ENCODE peak calls at places on chromosome 5, in seven cellular contexts. Q is AG10803, C is AG08395, Z is heart left ventricle, M is DMS153, D is HuH-7, B is epithelial cell of esophagus. V is an unnamed sample.

GRCh38 chr5:1640276-1640898 is 116.6 kb upstream of the LPCAT1 start:
- DNase-seq in M (no peak), C (no peak), Q (no peak), Z (peak), D (no peak), B (no peak), V (no peak)

GRCh38 chr5:139251281-139251687 is 42.3 kb upstream of the MATR3 start:
- DNase-seq in Z (no peak), B (no peak), D (no peak), M (no peak), Q (no peak), C (no peak), V (peak)

GRCh38 chr5:97838214-97838613 is 655.2 kb upstream of the RIOK2 start:
- DNase-seq in C (peak), D (no peak), Z (no peak), M (no peak), B (peak), Q (peak), V (peak)

GRCh38 chr5:170150713-170151104 is 45.0 kb downstream of the FOXI1 start:
- DNase-seq in D (no peak), B (no peak), Q (no peak), M (no peak), C (no peak), Z (no peak), V (no peak)

GRCh38 chr5:127010362-127010761 is 20.0 kb downstream of the MARCHF3 start:
- DNase-seq in Q (peak), Z (no peak), C (peak), B (no peak), M (no peak), D (no peak), V (no peak)

GRCh38 chr5:33180900-33181299 is 259.9 kb upstream of the TARS1 start:
- DNase-seq in M (no peak), D (no peak), B (peak), C (peak), Q (peak), Z (no peak), V (peak)

GRCh38 chr5:79399046-79399445 is 114.9 kb downstream of the HOMER1 start:
- DNase-seq in Z (no peak), B (peak), D (no peak), M (no peak), C (no peak), Q (no peak), V (no peak)

GRCh38 chr5:80346055-80346454 is 26.3 kb downstream of the SPZ1 start:
- DNase-seq in Q (no peak), B (peak), Z (no peak), D (peak), C (no peak), M (no peak), V (peak)

GRCh38 chr5:143585970-143586369 is 182.5 kb upstream of the NR3C1 start:
- DNase-seq in Q (no peak), C (no peak), B (peak), D (no peak), M (no peak), Z (no peak), V (no peak)

GRCh38 chr5:32360906-32361305 is 48.2 kb upstream of the MTMR12 start:
- DNase-seq in Q (no peak), D (no peak), B (no peak), M (no peak), C (no peak), Z (no peak), V (no peak)

GRCh38 chr5:31757813-31758212 is 118.9 kb downstream of the PDZD2 start:
- DNase-seq in B (no peak), Z (no peak), M (no peak), D (no peak), Q (peak), C (no peak), V (no peak)

GRCh38 chr5:147427784-147428401 is 82.0 kb downstream of the DPYSL3 start:
- DNase-seq in B (peak), Q (peak), C (peak), Z (no peak), D (no peak), M (no peak), V (no peak)

GRCh38 chr5:151224372-151224771 is 480 bp upstream of the CCDC69 start:
- DNase-seq in D (no peak), M (no peak), B (no peak), C (no peak), Z (no peak), Q (no peak), V (no peak)

GRCh38 chr5:123639244-123639643 is 127.3 kb downstream of the CSNK1G3 start:
- DNase-seq in B (no peak), Q (no peak), C (no peak), Z (no peak), D (no peak), M (no peak), V (no peak)

GRCh38 chr5:153937661-153938060 is 101.0 kb downstream of the FAM114A2 start:
- DNase-seq in M (no peak), D (no peak), Z (no peak), C (no peak), B (no peak), Q (peak), V (no peak)

GRCh38 chr5:175448276-175448675 is 4.3 kb upstream of the DRD1 start:
- DNase-seq in B (no peak), M (no peak), Q (no peak), D (no peak), Z (no peak), C (no peak), V (no peak)

GRCh38 chr5:172763120-172763464 is 7.9 kb downstream of the DUSP1 start:
- DNase-seq in C (no peak), Z (no peak), D (no peak), Q (no peak), M (no peak), B (no peak), V (no peak)

GRCh38 chr5:78647838-78648358 is 674 bp downstream of the LHFPL2 start:
- DNase-seq in M (no peak), D (peak), B (peak), Q (peak), Z (peak), C (peak), V (no peak)

GRCh38 chr5:78576376-78576775 is 72.2 kb downstream of the LHFPL2 start:
- DNase-seq in Q (no peak), C (no peak), Z (no peak), M (no peak), B (no peak), D (no peak), V (no peak)

GRCh38 chr5:109805882-109806281 is 116.2 kb downstream of the MAN2A1 start:
- DNase-seq in C (no peak), M (no peak), B (no peak), Q (no peak), D (no peak), Z (no peak), V (no peak)

GRCh38 chr5:141753971-141754713 is 72.1 kb upstream of the ARAP3 start:
- DNase-seq in M (no peak), Q (peak), C (peak), D (peak), Z (no peak), B (peak), V (no peak)

GRCh38 chr5:103487822-103488493 is 74.6 kb downstream of the NUDT12 start:
- DNase-seq in C (no peak), Z (no peak), D (no peak), Q (no peak), B (peak), M (no peak), V (no peak)

GRCh38 chr5:82523633-82524032 is 245.5 kb upstream of the RPS23 start:
- DNase-seq in Z (no peak), Q (no peak), D (no peak), B (no peak), C (no peak), M (no peak), V (peak)

GRCh38 chr5:64838803-64839202 is 70.1 kb downstream of the CWC27 start:
- DNase-seq in D (no peak), C (no peak), B (peak), M (no peak), Q (no peak), Z (no peak), V (peak)

GRCh38 chr5:7578056-7578455 is 182.1 kb downstream of the ADCY2 start:
- DNase-seq in M (no peak), Z (no peak), B (no peak), D (no peak), Q (no peak), C (no peak), V (no peak)

V was measured in dermis microvascular lymphatic vessel endothelial cell.